ENCODE peak calls at places on chromosomes 1 and 21, in nine cellular contexts. S, N, Y, D, E, F, O, Q and G are unnamed samples.

GRCh38 chr1:231508497-231508896 is 20.0 kb upstream of the TSNAX start:
- DNase-seq in S (no peak), N (no peak), Y (no peak), D (no peak), E (no peak), F (no peak), O (no peak), Q (no peak), G (no peak)

GRCh38 chr21:37198989-37199924 is 67.9 kb downstream of the VPS26C start:
- DNase-seq in S (no peak), N (no peak), Y (no peak), D (no peak), E (no peak), F (peak), O (no peak), Q (no peak), G (no peak)

GRCh38 chr1:60553730-60554129 is 480.2 kb upstream of the C1orf87 start:
- DNase-seq in S (no peak), N (no peak), Y (no peak), D (no peak), E (no peak), F (no peak), O (no peak), Q (no peak), G (no peak)

GRCh38 chr21:45015469-45015860 is 58.9 kb upstream of the ADARB1 start:
- DNase-seq in S (no peak), N (no peak), Y (no peak), D (no peak), E (no peak), F (no peak), O (no peak), Q (no peak), G (no peak)

GRCh38 chr1:235409045-235409820 is 42.0 kb downstream of the TBCE start:
- DNase-seq in S (no peak), N (no peak), Y (no peak), D (no peak), E (no peak), F (no peak), O (no peak), Q (no peak), G (no peak)

GRCh38 chr1:159996653-159997052 is 35.1 kb downstream of the PIGM start:
- DNase-seq in S (no peak), N (no peak), Y (no peak), D (no peak), E (no peak), F (peak), O (no peak), Q (no peak), G (no peak)

GRCh38 chr1:53073899-53074311 is 11.9 kb downstream of the PODN start:
- DNase-seq in S (no peak), N (no peak), Y (no peak), D (no peak), E (no peak), F (no peak), O (no peak), Q (no peak), G (peak)

GRCh38 chr1:11566042-11566825 is 87.3 kb downstream of the DISP3 start:
- DNase-seq in S (no peak), N (no peak), Y (peak), D (no peak), E (no peak), F (no peak), O (no peak), Q (no peak), G (no peak)

GRCh38 chr1:210505601-210506564 is 177.2 kb downstream of the HHAT start:
- DNase-seq in S (no peak), N (no peak), Y (no peak), D (no peak), E (no peak), F (peak), O (no peak), Q (no peak), G (no peak)

GRCh38 chr1:20110679-20111078 is 8.7 kb downstream of the PLA2G2D start:
- DNase-seq in S (no peak), N (no peak), Y (no peak), D (no peak), E (no peak), F (no peak), O (no peak), Q (no peak), G (no peak)

GRCh38 chr21:38911523-38912354 is 106.0 kb downstream of the ETS2 start:
- DNase-seq in S (no peak), N (no peak), Y (no peak), D (peak), E (no peak), F (no peak), O (no peak), Q (no peak), G (no peak)

GRCh38 chr1:65050735-65051134 is 84.4 kb upstream of the JAK1 start:
- DNase-seq in S (no peak), N (no peak), Y (no peak), D (no peak), E (no peak), F (no peak), O (peak), Q (no peak), G (no peak)

GRCh38 chr1:31755197-31755611 is 8.9 kb downstream of the ADGRB2 start:
- DNase-seq in S (no peak), N (no peak), Y (no peak), D (no peak), E (no peak), F (peak), O (no peak), Q (no peak), G (no peak)

GRCh38 chr21:46667191-46667734 is 31.8 kb downstream of the PRMT2 start:
- DNase-seq in S (no peak), N (peak), Y (peak), D (no peak), E (no peak), F (peak), O (no peak), Q (no peak), G (no peak)

GRCh38 chr1:202113690-202114300 is 8.9 kb upstream of the GPR37L1 start:
- DNase-seq in S (no peak), N (no peak), Y (peak), D (no peak), E (no peak), F (no peak), O (no peak), Q (no peak), G (no peak)

GRCh38 chr1:45864124-45864721 is 60.8 kb downstream of the MAST2 start:
- DNase-seq in S (peak), N (no peak), Y (peak), D (no peak), E (no peak), F (peak), O (no peak), Q (no peak), G (no peak)

GRCh38 chr1:221725683-221726330 is 16.1 kb downstream of the DUSP10 start:
- DNase-seq in S (no peak), N (peak), Y (no peak), D (no peak), E (no peak), F (peak), O (no peak), Q (no peak), G (no peak)

GRCh38 chr1:206890690-206891089 is 6.6 kb upstream of the IL24 start:
- DNase-seq in S (no peak), N (peak), Y (no peak), D (no peak), E (no peak), F (peak), O (no peak), Q (no peak), G (no peak)

GRCh38 chr1:1925437-1926345 is 6.6 kb upstream of the TMEM52 start:
- DNase-seq in S (no peak), N (no peak), Y (no peak), D (no peak), E (no peak), F (no peak), O (no peak), Q (no peak), G (no peak)

GRCh38 chr21:36446296-36446695 is 33.6 kb downstream of the CLDN14 start:
- DNase-seq in S (no peak), N (no peak), Y (no peak), D (no peak), E (no peak), F (no peak), O (no peak), Q (no peak), G (no peak)

GRCh38 chr1:18583326-18583941 is 47.2 kb upstream of the PAX7 start:
- DNase-seq in S (no peak), N (no peak), Y (no peak), D (no peak), E (no peak), F (no peak), O (no peak), Q (no peak), G (no peak)

GRCh38 chr1:7671146-7671465 is 100.0 kb upstream of the VAMP3 start:
- DNase-seq in S (no peak), N (no peak), Y (no peak), D (no peak), E (no peak), F (no peak), O (no peak), Q (no peak), G (no peak)

GRCh38 chr1:116345830-116346229 is 27.2 kb upstream of the ATP1A1 start:
- DNase-seq in S (no peak), N (no peak), Y (peak), D (no peak), E (peak), F (no peak), O (peak), Q (no peak), G (no peak)

GRCh38 chr1:26907071-26907922 is 6.5 kb downstream of the NR0B2 start:
- DNase-seq in S (no peak), N (no peak), Y (no peak), D (no peak), E (no peak), F (peak), O (peak), Q (no peak), G (no peak)

GRCh38 chr1:25657121-25657521 is 40.5 kb downstream of the MAN1C1 start:
- DNase-seq in S (no peak), N (no peak), Y (no peak), D (peak), E (no peak), F (no peak), O (no peak), Q (no peak), G (peak)

GRCh38 chr1:184648160-184648855 is 106.3 kb downstream of the EDEM3 start:
- DNase-seq in S (no peak), N (no peak), Y (no peak), D (no peak), E (no peak), F (no peak), O (no peak), Q (no peak), G (no peak)

GRCh38 chr21:30227633-30228404 is 11.9 kb upstream of the CLDN8 start:
- DNase-seq in S (no peak), N (peak), Y (no peak), D (no peak), E (no peak), F (peak), O (no peak), Q (no peak), G (no peak)

GRCh38 chr1:107538502-107538901 is 397.7 kb downstream of the NTNG1 start:
- DNase-seq in S (no peak), N (no peak), Y (no peak), D (no peak), E (no peak), F (no peak), O (no peak), Q (no peak), G (no peak)

GRCh38 chr21:35265170-35265877 is 216.2 kb upstream of the RUNX1 start:
- DNase-seq in S (no peak), N (no peak), Y (no peak), D (no peak), E (no peak), F (peak), O (no peak), Q (no peak), G (no peak)

GRCh38 chr1:231213831-231214573 is 27.0 kb upstream of the GNPAT start:
- DNase-seq in S (no peak), N (no peak), Y (no peak), D (no peak), E (no peak), F (no peak), O (no peak), Q (no peak), G (no peak)

GRCh38 chr21:29217818-29218252 is 80.9 kb upstream of the BACH1 start:
- DNase-seq in S (no peak), N (no peak), Y (no peak), D (no peak), E (no peak), F (peak), O (peak), Q (no peak), G (no peak)